ENCODE peak calls at places on chromosomes 13 and 19, in eight cellular contexts. One of them, this sample, is unnamed.

GRCh38 chr19:369876-370275 is 25.3 kb upstream of the MIER2 start:
- DNase-seq in IMR-90: no peak
- DNase-seq in SK-N-SH: no peak
- DNase-seq in HepG2: no peak
- DNase-seq in K562: no peak
- DNase-seq in GM12878: no peak
- DNase-seq in A549: no peak
- DNase-seq in H1: no peak
- DNase-seq in this sample: no peak

GRCh38 chr13:112062619-112063308 is 4.2 kb upstream of the SOX1 start:
- DNase-seq in IMR-90: no peak
- DNase-seq in SK-N-SH: peak; percentile 76
- DNase-seq in HepG2: no peak
- DNase-seq in K562: peak; percentile 15
- DNase-seq in GM12878: no peak
- DNase-seq in A549: no peak
- DNase-seq in H1: peak; percentile 79
- DNase-seq in this sample: no peak

GRCh38 chr13:33932765-33933406 is 114.9 kb downstream of the RFC3 start:
- DNase-seq in IMR-90: peak; percentile 2
- DNase-seq in SK-N-SH: peak; percentile 11
- DNase-seq in HepG2: no peak
- DNase-seq in K562: no peak
- DNase-seq in GM12878: no peak
- DNase-seq in A549: no peak
- DNase-seq in H1: no peak
- DNase-seq in this sample: no peak

GRCh38 chr19:8697671-8698432 is 743 bp downstream of the ACTL9 start:
- DNase-seq in IMR-90: no peak
- DNase-seq in SK-N-SH: peak; percentile 61
- DNase-seq in HepG2: no peak
- DNase-seq in K562: peak; percentile 40
- DNase-seq in GM12878: no peak
- DNase-seq in A549: no peak
- DNase-seq in H1: peak; percentile 65
- DNase-seq in this sample: no peak

GRCh38 chr19:15015946-15016542 is 33.2 kb upstream of the CASP14 start:
- DNase-seq in IMR-90: no peak
- DNase-seq in SK-N-SH: no peak
- DNase-seq in HepG2: peak; percentile 14
- DNase-seq in K562: peak; percentile 61
- DNase-seq in GM12878: no peak
- DNase-seq in A549: no peak
- DNase-seq in H1: no peak
- DNase-seq in this sample: no peak

GRCh38 chr19:7989071-7989575 is 16.3 kb downstream of the ELAVL1 start:
- DNase-seq in IMR-90: no peak
- DNase-seq in SK-N-SH: no peak
- DNase-seq in HepG2: no peak
- DNase-seq in K562: no peak
- DNase-seq in GM12878: no peak
- DNase-seq in A549: no peak
- DNase-seq in H1: no peak
- DNase-seq in this sample: no peak

GRCh38 chr19:925912-926594 is at the start of gene ARID3A:
- DNase-seq in IMR-90: no peak
- DNase-seq in SK-N-SH: peak; percentile 88
- DNase-seq in HepG2: no peak
- DNase-seq in K562: peak; percentile 90
- DNase-seq in GM12878: no peak
- DNase-seq in A549: no peak
- DNase-seq in H1: no peak
- DNase-seq in this sample: no peak

GRCh38 chr19:54388001-54388802 is 23.5 kb upstream of the LAIR1 start:
- DNase-seq in IMR-90: no peak
- DNase-seq in SK-N-SH: no peak
- DNase-seq in HepG2: no peak
- DNase-seq in K562: no peak
- DNase-seq in GM12878: no peak
- DNase-seq in A549: no peak
- DNase-seq in H1: no peak
- DNase-seq in this sample: no peak

GRCh38 chr19:17938092-17938845 is 5.5 kb downstream of the CCDC124 start:
- DNase-seq in IMR-90: peak; percentile 88
- DNase-seq in SK-N-SH: peak; percentile 92
- DNase-seq in HepG2: peak; percentile 46
- DNase-seq in K562: peak; percentile 87
- DNase-seq in GM12878: no peak
- DNase-seq in A549: peak; percentile 76
- DNase-seq in H1: peak; percentile 93
- DNase-seq in this sample: peak; percentile 59

GRCh38 chr19:18393836-18394235 is 3.6 kb downstream of the LRRC25 start:
- DNase-seq in IMR-90: no peak
- DNase-seq in SK-N-SH: no peak
- DNase-seq in HepG2: no peak
- DNase-seq in K562: no peak
- DNase-seq in GM12878: no peak
- DNase-seq in A549: no peak
- DNase-seq in H1: no peak
- DNase-seq in this sample: no peak

DNA sequence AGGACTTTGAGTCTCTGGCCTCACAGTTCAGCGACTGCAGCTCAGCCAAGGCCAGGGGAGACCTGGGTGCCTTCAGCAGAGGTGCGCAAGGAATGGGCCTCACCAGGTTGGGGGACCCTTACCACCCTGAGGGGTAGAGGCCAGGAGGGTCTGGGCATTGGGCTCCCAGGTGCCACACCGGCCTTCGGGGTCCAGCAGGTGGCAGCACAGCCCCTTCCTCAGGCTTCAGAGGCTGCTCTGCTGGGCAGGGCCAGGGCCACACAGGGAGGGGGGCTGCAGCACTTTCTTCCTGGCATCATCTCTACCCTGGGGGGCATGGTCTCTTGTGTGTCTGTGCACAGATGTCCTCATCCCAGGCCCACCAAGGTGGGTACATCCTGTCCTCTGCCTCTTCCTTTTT is 12.9 kb downstream of the PIN1 start:
- DNase-seq in IMR-90: no peak
- DNase-seq in SK-N-SH: peak; percentile 81
- DNase-seq in HepG2: no peak
- DNase-seq in K562: no peak
- DNase-seq in GM12878: no peak
- DNase-seq in A549: no peak
- DNase-seq in H1: peak; percentile 83
- DNase-seq in this sample: no peak
- TF ChIP-seq RAD21 in IMR-90: peak; percentile 35
- TF ChIP-seq RAD21 in SK-N-SH: peak; percentile 58
- TF ChIP-seq RAD21 in HepG2: peak; percentile 64
- TF ChIP-seq RAD21 in K562: peak; percentile 25
- TF ChIP-seq RAD21 in GM12878: peak; percentile 49
- TF ChIP-seq RAD21 in A549: peak; percentile 43
- TF ChIP-seq RAD21 in H1: peak; percentile 87
- TF ChIP-seq RAD21 in this sample: peak; percentile 73

DNA sequence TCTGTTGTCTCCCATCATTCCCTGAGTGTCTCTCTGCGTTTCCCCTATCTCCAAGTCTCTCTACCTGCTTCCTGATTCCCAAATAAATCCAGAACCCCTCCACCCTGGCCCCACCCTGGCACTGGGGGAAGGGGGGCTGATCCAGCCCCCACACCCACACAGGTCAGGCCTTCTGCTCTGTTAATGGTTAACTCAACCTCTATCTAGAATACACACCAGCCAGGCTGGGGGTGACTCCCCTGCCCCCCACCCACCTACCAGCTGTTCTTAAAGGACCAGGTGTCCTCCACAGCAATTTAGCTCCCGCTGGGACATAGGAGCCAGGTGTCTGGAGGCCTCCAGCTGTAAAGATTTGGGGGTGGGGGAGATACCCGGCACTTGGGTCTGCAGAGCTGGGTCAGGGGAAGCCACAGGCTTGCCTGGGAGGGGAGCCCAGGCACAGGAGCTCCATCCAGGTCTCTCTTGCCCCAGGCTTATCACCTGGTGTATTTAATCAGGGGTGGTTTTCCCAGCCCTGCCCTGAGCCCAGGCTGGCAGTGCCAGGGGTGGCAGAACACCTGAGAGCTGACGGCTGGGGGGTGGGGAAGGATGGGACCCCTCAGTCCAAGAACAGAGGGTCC is 3.9 kb downstream of the IRF2BP1 start:
- DNase-seq in IMR-90: no peak
- DNase-seq in SK-N-SH: peak; percentile 17
- DNase-seq in HepG2: peak; percentile 84
- DNase-seq in K562: peak; percentile 53
- DNase-seq in GM12878: no peak
- DNase-seq in A549: no peak
- DNase-seq in H1: peak; percentile 67
- DNase-seq in this sample: no peak
- TF ChIP-seq RAD21 in IMR-90: no peak
- TF ChIP-seq RAD21 in SK-N-SH: no peak
- TF ChIP-seq RAD21 in HepG2: no peak
- TF ChIP-seq RAD21 in K562: no peak
- TF ChIP-seq RAD21 in GM12878: no peak
- TF ChIP-seq RAD21 in A549: no peak
- TF ChIP-seq RAD21 in H1: no peak
- TF ChIP-seq RAD21 in this sample: no peak

GRCh38 chr13:110965038-110965754 is 50.3 kb upstream of the ANKRD10 start:
- DNase-seq in IMR-90: peak; percentile 89
- DNase-seq in SK-N-SH: no peak
- DNase-seq in HepG2: peak; percentile 68
- DNase-seq in K562: peak; percentile 46
- DNase-seq in GM12878: peak; percentile 79
- DNase-seq in A549: peak; percentile 90
- DNase-seq in H1: no peak
- DNase-seq in this sample: peak; percentile 99
- TF ChIP-seq RAD21 in IMR-90: no peak
- TF ChIP-seq RAD21 in SK-N-SH: no peak
- TF ChIP-seq RAD21 in HepG2: no peak
- TF ChIP-seq RAD21 in K562: no peak
- TF ChIP-seq RAD21 in GM12878: no peak
- TF ChIP-seq RAD21 in A549: no peak
- TF ChIP-seq RAD21 in H1: no peak
- TF ChIP-seq RAD21 in this sample: no peak

DNA sequence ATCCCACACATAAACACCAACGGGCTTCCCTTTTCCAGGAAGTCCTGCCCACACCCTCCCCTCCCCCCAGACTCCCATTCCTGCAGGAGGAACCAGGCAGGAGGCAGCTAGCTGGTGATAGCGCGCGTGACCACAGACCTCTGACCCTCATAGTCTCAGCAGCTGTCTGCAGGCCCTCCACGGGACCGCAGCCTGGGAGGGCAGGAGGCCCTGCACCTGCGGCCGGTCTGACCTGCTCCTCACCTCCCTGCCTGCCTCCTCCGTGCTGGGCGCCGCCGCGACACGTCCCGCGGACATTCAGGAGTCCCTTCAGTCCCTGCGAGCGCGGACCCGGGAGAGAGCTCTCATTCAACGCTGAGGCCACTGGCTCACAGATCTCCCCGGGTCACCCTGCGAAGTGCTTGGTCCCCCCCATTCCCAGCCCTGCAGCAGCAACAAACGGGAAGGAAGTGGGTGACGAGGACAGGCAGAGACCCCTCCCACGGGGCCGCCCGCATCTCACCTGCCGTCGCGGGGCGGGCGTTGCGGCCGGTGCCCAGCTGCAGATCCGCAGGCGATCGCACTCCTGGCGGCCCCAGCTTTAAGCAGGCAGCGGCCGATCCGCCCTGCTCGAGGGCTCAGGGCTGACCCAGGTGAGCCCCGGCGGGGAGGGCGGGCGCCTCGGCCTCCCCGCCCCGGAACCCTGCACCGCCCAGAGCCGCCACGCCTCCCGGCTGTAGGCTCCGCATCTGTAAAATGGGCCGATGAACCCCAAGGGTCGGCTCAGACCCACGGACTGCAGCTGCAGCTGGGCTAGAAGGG is 1.1 kb upstream of the ACP5 start:
- DNase-seq in IMR-90: no peak
- DNase-seq in SK-N-SH: peak; percentile 43
- DNase-seq in HepG2: peak; percentile 31
- DNase-seq in K562: peak; percentile 68
- DNase-seq in GM12878: no peak
- DNase-seq in A549: no peak
- DNase-seq in H1: peak; percentile 73
- DNase-seq in this sample: no peak
- TF ChIP-seq RAD21 in IMR-90: no peak
- TF ChIP-seq RAD21 in SK-N-SH: no peak
- TF ChIP-seq RAD21 in HepG2: no peak
- TF ChIP-seq RAD21 in K562: no peak
- TF ChIP-seq RAD21 in GM12878: no peak
- TF ChIP-seq RAD21 in A549: no peak
- TF ChIP-seq RAD21 in H1: no peak
- TF ChIP-seq RAD21 in this sample: no peak

DNA sequence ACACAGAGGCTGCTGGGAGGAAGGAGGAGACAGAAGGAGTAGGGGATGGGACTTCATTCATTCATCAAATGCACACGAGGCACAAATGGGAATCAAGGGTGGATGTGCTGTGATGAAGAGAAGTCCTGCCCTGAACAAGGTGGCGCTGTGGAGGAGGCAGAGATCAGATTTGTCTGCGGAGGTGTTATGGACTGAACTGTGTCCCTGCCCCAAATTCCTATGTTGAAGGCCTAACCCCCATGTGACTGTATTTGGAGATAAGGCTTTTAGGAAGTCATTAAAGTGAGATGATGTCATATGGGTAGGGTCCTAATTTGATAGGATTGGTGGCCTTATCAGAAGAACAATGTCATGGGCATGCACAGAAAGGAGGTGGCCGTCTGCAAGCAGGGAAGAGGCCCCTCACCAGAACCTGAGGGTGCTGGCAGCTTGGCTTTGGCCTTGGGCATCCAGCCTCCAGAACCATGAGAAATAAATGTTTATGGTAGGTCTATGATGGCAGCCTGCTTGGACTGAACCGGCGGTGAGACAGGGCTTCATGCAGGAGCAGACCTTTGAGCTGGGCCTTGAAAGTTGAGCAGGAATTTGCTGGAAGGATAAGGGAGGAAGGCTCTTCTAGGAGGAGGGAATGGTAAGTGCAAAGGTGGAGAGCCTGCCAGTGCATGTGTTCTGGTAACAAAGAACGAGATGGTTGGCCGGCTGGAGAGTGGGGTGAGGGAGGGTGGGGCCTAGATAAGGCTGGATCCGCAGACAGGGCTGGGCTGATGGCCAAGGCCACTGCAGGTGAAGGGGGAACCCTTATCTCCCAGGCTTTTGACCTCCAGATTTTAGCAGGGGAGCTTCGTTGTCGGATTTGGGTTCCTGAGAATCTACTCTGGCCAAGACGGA is 2.7 kb upstream of the CEBPA start:
- DNase-seq in IMR-90: no peak
- DNase-seq in SK-N-SH: no peak
- DNase-seq in HepG2: peak; percentile 56
- DNase-seq in K562: peak; percentile 56
- DNase-seq in GM12878: no peak
- DNase-seq in A549: peak; percentile 44
- DNase-seq in H1: no peak
- DNase-seq in this sample: no peak
- TF ChIP-seq RAD21 in IMR-90: no peak
- TF ChIP-seq RAD21 in SK-N-SH: no peak
- TF ChIP-seq RAD21 in HepG2: no peak
- TF ChIP-seq RAD21 in K562: no peak
- TF ChIP-seq RAD21 in GM12878: no peak
- TF ChIP-seq RAD21 in A549: no peak
- TF ChIP-seq RAD21 in H1: no peak
- TF ChIP-seq RAD21 in this sample: no peak

This sample was measured in HCT116.